ENCODE peak calls at places on chromosomes 12 and 14, in nine cellular contexts. H is H7; P is naive thymus-derived CD8-positive, alpha-beta T cell; N is SJSA1; U is NCI-H2081 treated with DMSO at 0.1 percent for 48 hours; G is stimulated activated CD8-positive, alpha-beta memory T cell treated with anti-CD3 and anti-CD28 coated beads, Interleukin-15, amount 100 ng/mL, for 24 hours; O is germinal center; D is foreskin fibroblast; Z is A549. Y is an unnamed sample.

GRCh38 chr14:77053046-77053841 is 24.7 kb upstream of the IRF2BPL start:
- DNase-seq in P (peak), Z (peak), H (peak), G (peak), N (peak), O (peak), U (no peak), D (peak), Y (peak)

GRCh38 chr14:99137913-99138571 is 134.0 kb downstream of the BCL11B start:
- DNase-seq in Z (peak), N (no peak), H (peak), O (no peak), D (no peak), G (no peak), U (no peak), P (no peak), Y (no peak)

GRCh38 chr14:99249389-99249788 is 22.6 kb downstream of the BCL11B start:
- DNase-seq in P (no peak), Z (no peak), G (no peak), N (no peak), U (no peak), O (no peak), D (no peak), H (no peak), Y (no peak)

GRCh38 chr12:119627019-119627643 is 33.6 kb downstream of the TMEM233 start:
- DNase-seq in P (no peak), U (no peak), Z (no peak), H (no peak), G (no peak), O (no peak), N (no peak), D (no peak), Y (no peak)

GRCh38 chr12:19978193-19978592 is 390.1 kb upstream of the PDE3A start:
- DNase-seq in O (no peak), N (no peak), Z (peak), U (no peak), D (peak), G (no peak), P (no peak), H (no peak), Y (no peak)

GRCh38 chr14:89012272-89013097 is 188.0 kb downstream of the TTC8 start:
- DNase-seq in Z (peak), D (no peak), G (no peak), O (no peak), H (no peak), U (no peak), N (no peak), P (no peak), Y (no peak)

GRCh38 chr14:30840086-30840779 is 34.1 kb upstream of the COCH start:
- DNase-seq in U (no peak), N (no peak), H (no peak), D (no peak), Z (no peak), P (no peak), O (no peak), G (no peak), Y (no peak)

GRCh38 chr14:29741909-29742401 is 185.7 kb downstream of the PRKD1 start:
- DNase-seq in H (no peak), O (no peak), G (no peak), Z (no peak), D (peak), P (no peak), U (peak), N (no peak), Y (no peak)

GRCh38 chr12:26841085-26841484 is 8.1 kb upstream of the ITPR2 start:
- DNase-seq in N (no peak), H (no peak), U (no peak), O (no peak), Z (no peak), D (no peak), P (peak), G (no peak), Y (no peak)

GRCh38 chr14:69038449-69039286 is 59.6 kb upstream of the ACTN1 start:
- DNase-seq in O (no peak), Z (peak), U (no peak), H (no peak), N (peak), P (no peak), D (peak), G (no peak), Y (no peak)

GRCh38 chr12:123912415-123913385 is 59.9 kb downstream of the CCDC92 start:
- DNase-seq in G (no peak), H (peak), P (peak), O (no peak), N (no peak), Z (peak), U (no peak), D (no peak), Y (no peak)

GRCh38 chr14:77007975-77008421 is 20.5 kb downstream of the IRF2BPL start:
- DNase-seq in N (no peak), O (no peak), D (no peak), P (no peak), U (no peak), G (no peak), Z (no peak), H (peak), Y (no peak)

GRCh38 chr14:77654001-77654431 is 37.6 kb upstream of the SPTLC2 start:
- DNase-seq in D (no peak), P (no peak), G (no peak), H (peak), N (no peak), U (no peak), O (no peak), Z (no peak), Y (no peak)

GRCh38 chr14:61401461-61401860 is 80.1 kb downstream of the PRKCH start:
- DNase-seq in U (no peak), P (no peak), G (no peak), D (no peak), H (no peak), Z (no peak), O (no peak), N (no peak), Y (no peak)

GRCh38 chr14:99253890-99254289 is 18.1 kb downstream of the BCL11B start:
- DNase-seq in O (no peak), H (no peak), P (no peak), U (no peak), N (no peak), D (no peak), Z (no peak), G (no peak), Y (no peak)

GRCh38 chr14:81275995-81276698 is 55.4 kb upstream of the GTF2A1 start:
- DNase-seq in U (no peak), H (no peak), P (no peak), O (peak), D (no peak), G (no peak), N (no peak), Z (no peak), Y (no peak)

GRCh38 chr14:92254786-92255185 is 68.2 kb upstream of the SLC24A4 start:
- DNase-seq in D (peak), O (no peak), N (no peak), Z (no peak), P (no peak), U (no peak), H (peak), G (no peak), Y (no peak)

GRCh38 chr12:95848575-95849388 is 10.0 kb upstream of the SNRPF start:
- DNase-seq in O (no peak), G (no peak), D (peak), H (peak), P (no peak), U (no peak), Z (peak), N (no peak), Y (no peak)

GRCh38 chr12:93148412-93148811 is 219.3 kb upstream of the EEA1 start:
- DNase-seq in P (no peak), N (no peak), O (no peak), U (no peak), G (no peak), H (no peak), Z (no peak), D (no peak), Y (no peak)

GRCh38 chr14:65360144-65360784 is 52.3 kb upstream of the FUT8 start:
- DNase-seq in D (no peak), Z (no peak), G (no peak), P (no peak), O (no peak), U (no peak), N (no peak), H (no peak), Y (no peak)

GRCh38 chr12:18906354-18906753 is 168.4 kb downstream of the CAPZA3 start:
- DNase-seq in D (no peak), G (no peak), N (no peak), H (no peak), U (no peak), P (no peak), Z (no peak), O (no peak), Y (no peak)

GRCh38 chr12:67981236-67982164 is 7.7 kb upstream of the IFNG-AS1 start:
- DNase-seq in O (no peak), Z (peak), U (no peak), G (no peak), H (no peak), N (peak), D (peak), P (no peak), Y (no peak)

GRCh38 chr12:13435535-13435934 is 239.0 kb downstream of the EMP1 start:
- DNase-seq in U (no peak), G (no peak), N (no peak), D (no peak), P (no peak), H (peak), O (no peak), Z (no peak), Y (no peak)

Y was measured in B cell.